ENCODE peak calls at places on chromosomes 13 and 19, in six cellular contexts. O is stomach, H is tibial nerve, M is breast epithelium, S is IMR-90, W is ovary. X is an unnamed sample.

GRCh38 chr19:55590621-55591020 is 8.7 kb downstream of the FIZ1 start:
- DNase-seq in W (no peak), S (no peak), M (no peak), O (no peak), H (no peak), X (no peak)

GRCh38 chr13:48184260-48184659 is 48.7 kb upstream of the ITM2B start:
- DNase-seq in H (no peak), S (no peak), W (no peak), M (no peak), O (no peak), X (no peak)

GRCh38 chr13:93690139-93690538 is 463.5 kb downstream of the GPC6 start:
- DNase-seq in H (no peak), O (no peak), M (no peak), W (no peak), S (peak), X (no peak)

GRCh38 chr19:3115916-3116602 is 19.8 kb upstream of the GNA15 start:
- DNase-seq in O (no peak), M (no peak), H (no peak), S (no peak), W (no peak), X (no peak)

GRCh38 chr13:49935171-49936084 is 712 bp downstream of the SPRYD7 start:
- DNase-seq in O (peak), S (peak), M (peak), W (peak), H (no peak), X (no peak)

GRCh38 chr19:2547033-2547680 is 71.2 kb downstream of the GADD45B start:
- DNase-seq in W (no peak), H (no peak), S (no peak), M (no peak), O (no peak), X (no peak)

GRCh38 chr13:92745233-92745632 is 481.4 kb upstream of the GPC6 start:
- DNase-seq in W (no peak), S (no peak), H (no peak), O (no peak), M (no peak), X (no peak)

GRCh38 chr19:56107626-56108351 is 13.3 kb downstream of the ZNF787 start:
- DNase-seq in M (no peak), H (no peak), W (no peak), S (no peak), O (peak), X (no peak)

GRCh38 chr13:72390909-72391308 is 336.5 kb downstream of the MZT1 start:
- DNase-seq in H (no peak), O (no peak), W (no peak), M (no peak), S (no peak), X (no peak)

GRCh38 chr13:72726721-72727416 is 560 bp downstream of the MZT1 start:
- DNase-seq in M (no peak), W (peak), O (peak), H (no peak), S (no peak), X (peak)

GRCh38 chr19:47540748-47541147 is 25.9 kb upstream of the NAPA start:
- DNase-seq in M (no peak), H (no peak), O (no peak), W (peak), S (peak), X (no peak)

GRCh38 chr13:28492527-28493367 is 2.2 kb downstream of the FLT1 start:
- DNase-seq in S (no peak), M (no peak), W (no peak), H (no peak), O (no peak), X (no peak)

GRCh38 chr13:74259641-74260040 is 125.4 kb upstream of the KLF12 start:
- DNase-seq in S (no peak), O (no peak), H (no peak), W (no peak), M (no peak), X (no peak)

GRCh38 chr19:45403781-45404556 is 900 bp downstream of the PPP1R13L start:
- DNase-seq in O (peak), S (no peak), M (peak), H (no peak), W (no peak), X (peak)
- TF ChIP-seq CTCF in O (peak), S (peak), M (peak), H (no peak), W (no peak), X (no peak)

GRCh38 chr13:110209950-110210603 is 96.9 kb downstream of the COL4A1 start:
- DNase-seq in M (no peak), S (no peak), O (no peak), H (no peak), W (no peak), X (no peak)
- TF ChIP-seq POLR2A in M (no peak), S (no peak), O (no peak), H (no peak), W (no peak), X (no peak)

GRCh38 chr19:1272423-1273262 is 2.7 kb upstream of the FAM174C start:
- DNase-seq in O (no peak), M (no peak), H (no peak), W (no peak), S (no peak), X (no peak)
- H3K4me3 ChIP-seq in O (peak), M (peak), H (no peak), W (no peak), S (no peak), X (no peak)

GRCh38 chr19:43667524-43668405 is 2.2 kb downstream of the PLAUR start:
- DNase-seq in W (peak), M (no peak), O (no peak), H (no peak), S (peak), X (peak)

GRCh38 chr19:43658001-43658400 is 12.0 kb downstream of the PLAUR start:
- DNase-seq in O (no peak), M (no peak), S (no peak), W (no peak), H (no peak), X (no peak)

GRCh38 chr19:43664008-43664407 is 6.0 kb downstream of the PLAUR start:
- DNase-seq in W (no peak), M (no peak), S (no peak), O (no peak), H (no peak), X (no peak)

GRCh38 chr19:43660301-43660700 is 9.7 kb downstream of the PLAUR start:
- DNase-seq in W (no peak), O (no peak), H (no peak), S (no peak), M (no peak), X (no peak)

DNA sequence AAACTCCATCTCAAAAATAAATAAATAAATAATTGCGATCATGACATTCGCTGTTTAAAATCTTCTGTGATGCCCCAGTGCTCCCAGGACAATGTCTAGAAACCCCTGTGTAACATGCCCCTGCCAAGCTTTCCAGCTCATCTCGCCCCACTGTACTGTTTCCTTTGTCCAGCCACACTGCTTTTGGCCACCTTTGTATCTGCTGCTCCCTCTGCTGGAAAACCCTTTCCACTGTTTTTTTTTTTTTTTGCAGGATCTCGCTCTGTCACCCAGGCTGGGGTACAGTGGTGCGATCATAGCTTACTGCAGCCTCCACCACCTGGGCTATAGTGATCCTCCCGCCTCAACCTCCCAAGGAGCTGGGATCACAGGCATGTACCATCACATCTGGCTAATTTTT is 7.5 kb downstream of the PLAUR start:
- DNase-seq in M (no peak), O (no peak), S (no peak), H (no peak), W (no peak), X (no peak)
- TF ChIP-seq CTCF in M (no peak), O (no peak), S (peak), H (no peak), W (no peak), X (no peak)

DNA sequence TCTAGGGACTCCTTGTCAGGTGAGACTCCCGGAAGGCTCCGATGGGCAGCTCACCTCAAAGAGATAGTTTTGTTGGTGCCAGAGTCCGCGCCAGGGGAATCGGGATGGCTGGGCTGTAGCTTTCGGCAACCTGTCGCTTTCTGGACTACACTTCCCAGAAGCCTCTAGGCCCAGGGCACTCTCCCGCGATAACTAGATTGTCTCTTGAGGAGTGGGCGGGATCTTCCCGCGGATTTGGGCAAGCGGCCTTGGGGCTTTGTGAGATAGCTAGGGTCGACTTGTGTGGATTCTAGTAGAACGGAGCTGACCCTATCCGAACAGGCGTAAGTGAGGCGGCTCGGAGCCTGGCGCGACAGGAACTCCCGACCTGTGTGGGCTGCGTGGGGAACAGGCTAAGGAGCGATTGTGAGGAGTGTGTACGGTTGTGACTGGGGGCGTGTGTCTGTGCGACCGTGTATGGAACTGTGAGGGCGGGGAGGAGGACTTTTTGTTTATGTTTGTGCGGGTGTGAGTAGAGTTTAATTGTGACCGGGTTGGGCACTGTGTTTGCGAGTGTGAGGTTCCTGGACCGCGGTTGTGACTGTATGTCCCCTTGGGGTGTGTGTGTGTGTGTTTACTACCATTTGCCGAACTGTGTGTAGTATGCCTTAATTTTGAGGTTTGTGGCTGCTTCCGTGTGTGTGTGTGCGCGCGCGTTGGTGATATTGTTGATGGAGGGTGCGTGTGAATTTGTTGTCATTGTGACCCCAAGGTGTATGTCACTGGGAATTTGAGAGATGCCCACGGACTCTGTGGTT is at the start of gene ZNF345:
- DNase-seq in O (peak), H (peak), W (peak), S (peak), M (peak), X (peak)
- TF ChIP-seq POLR2A in O (no peak), H (no peak), W (peak), S (peak), M (peak), X (no peak)

DNA sequence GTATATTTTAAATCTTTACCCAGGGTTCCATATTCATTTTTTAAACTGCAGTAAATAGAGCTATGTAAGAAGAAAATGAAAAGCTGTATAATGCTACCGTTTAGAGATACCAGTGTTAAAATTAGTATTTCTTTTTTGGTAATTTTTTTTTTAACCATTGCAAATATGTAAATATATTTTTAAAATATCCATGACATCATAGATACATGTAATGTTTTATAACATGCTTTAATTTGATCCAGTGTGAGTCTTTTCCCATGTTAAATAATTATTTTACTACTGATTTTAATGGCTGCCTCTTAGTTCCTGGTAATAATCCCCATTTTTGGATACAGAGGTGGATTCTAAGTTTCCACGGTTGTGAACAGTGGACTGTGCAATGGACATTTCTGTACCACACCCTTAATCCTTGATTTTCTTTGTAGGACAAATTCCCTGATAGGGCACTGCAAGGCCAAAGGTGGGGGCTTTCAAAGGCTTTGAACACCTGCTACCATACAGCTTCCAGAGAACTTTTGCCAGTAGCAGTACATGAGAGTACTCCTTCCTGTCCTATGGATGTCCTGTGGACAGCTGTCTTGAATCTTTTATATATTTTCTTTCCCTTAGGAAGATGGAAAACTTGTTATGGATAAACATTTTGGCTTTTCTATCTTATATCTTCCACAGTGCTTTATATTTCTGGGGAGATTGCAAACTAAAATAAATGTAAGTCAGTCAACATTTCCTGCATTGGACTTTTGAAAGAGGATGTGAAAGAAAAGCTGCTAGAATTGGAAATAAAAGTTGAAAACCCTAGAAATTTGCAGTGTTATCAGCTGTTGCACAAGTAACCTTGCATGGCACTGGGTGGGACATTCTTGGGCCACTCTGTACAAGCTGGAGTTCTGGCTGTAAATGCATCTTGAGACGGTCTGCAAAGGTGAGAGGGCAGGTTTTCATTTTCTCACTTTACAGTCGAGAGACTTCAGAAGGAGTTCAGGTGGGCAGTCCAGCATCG is 46.8 kb downstream of the ARHGEF7 start:
- DNase-seq in O (no peak), W (no peak), H (no peak), S (no peak), M (no peak), X (no peak)
- H3K4me3 ChIP-seq in O (no peak), W (no peak), H (no peak), S (no peak), M (no peak), X (no peak)

GRCh38 chr19:51808333-51808986 is 13.5 kb downstream of the FPR3 start:
- DNase-seq in M (no peak), O (no peak), S (no peak), W (no peak), H (no peak), X (no peak)
- TF ChIP-seq CTCF in M (no peak), O (no peak), S (no peak), W (no peak), H (no peak), X (no peak)

GRCh38 chr13:44160549-44161278 is 212.9 kb upstream of the SERP2 start:
- DNase-seq in M (no peak), W (no peak), O (no peak), H (no peak), S (peak), X (no peak)
- TF ChIP-seq POLR2A in M (no peak), W (no peak), O (no peak), H (no peak), S (no peak), X (no peak)

GRCh38 chr13:79870123-79870522 is 389.2 kb downstream of the NDFIP2 start:
- DNase-seq in H (no peak), W (no peak), O (no peak), S (peak), M (no peak), X (no peak)

GRCh38 chr13:79870766-79871165 is 389.8 kb downstream of the NDFIP2 start:
- DNase-seq in W (no peak), S (peak), O (no peak), H (no peak), M (no peak), X (no peak)

GRCh38 chr13:79867248-79867647 is 386.3 kb downstream of the NDFIP2 start:
- DNase-seq in O (no peak), W (no peak), S (peak), M (no peak), H (no peak), X (no peak)

GRCh38 chr13:79871594-79871993 is 390.6 kb downstream of the NDFIP2 start:
- DNase-seq in W (no peak), O (no peak), H (no peak), M (no peak), S (no peak), X (no peak)

DNA sequence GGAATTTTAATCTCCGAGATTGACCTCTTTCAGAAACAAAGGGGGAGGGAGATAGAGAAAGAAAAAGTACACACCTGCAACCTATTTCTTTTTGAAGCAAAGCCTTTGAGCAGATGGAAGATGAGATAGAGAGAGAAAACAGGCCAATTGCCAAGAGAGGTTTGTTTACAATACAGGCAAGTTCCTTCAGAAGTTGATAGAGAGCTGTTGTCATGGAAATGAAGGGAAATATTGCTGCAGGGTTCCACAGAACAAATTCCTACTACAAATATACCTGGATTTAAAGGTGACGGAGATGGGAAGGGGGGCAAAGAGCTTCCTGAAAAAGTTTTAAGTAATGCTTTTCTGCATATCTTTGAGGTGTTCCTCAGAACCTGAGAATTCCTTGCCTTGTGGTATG is 388.4 kb downstream of the NDFIP2 start:
- DNase-seq in W (no peak), O (no peak), S (peak), M (no peak), H (no peak), X (no peak)
- H3K4me3 ChIP-seq in W (no peak), O (no peak), S (no peak), M (no peak), H (no peak), X (no peak)

X was measured in lower leg skin.